ENCODE peak calls at places on chromosome X, in ten cellular contexts. Q, W, E, P, C, Z, A, I, N and O are unnamed samples.

GRCh38 chrX:24268786-24269185 is 45.1 kb downstream of the SUPT20HL2 start:
- DNase-seq in P (no peak), I (no peak), Z (no peak), W (no peak), A (no peak), N (no peak), Q (peak; percentile 7), E (no peak), C (no peak), O (no peak)

GRCh38 chrX:118872102-118872566 is 48.5 kb downstream of the ZCCHC12 start:
- DNase-seq in I (peak; percentile 81), N (no peak), E (no peak), Z (peak; percentile 68), W (no peak), Q (peak; percentile 77), P (peak; percentile 1), A (no peak), C (no peak), O (no peak)

GRCh38 chrX:108036298-108036973 is 8.4 kb upstream of the VSIG1 start:
- DNase-seq in N (peak; percentile 33), P (peak; percentile 7), W (peak; percentile 56), I (no peak), Q (peak; percentile 95), E (no peak), C (no peak), Z (no peak), A (no peak), O (peak; percentile 80)

GRCh38 chrX:13688384-13688771 is 550 bp upstream of the RAB9A start:
- DNase-seq in I (no peak), Z (no peak), E (no peak), P (no peak), Q (peak; percentile 13), W (no peak), A (no peak), C (no peak), N (no peak), O (no peak)

GRCh38 chrX:2614911-2615310 is 76.2 kb upstream of the CD99 start:
- DNase-seq in P (peak; percentile 88), Z (no peak), E (no peak), I (no peak), N (no peak), Q (peak; percentile 35), W (no peak), C (no peak), A (no peak), O (peak; percentile 88)

GRCh38 chrX:149453030-149453429 is 52.1 kb downstream of the IDS start:
- DNase-seq in I (no peak), Z (no peak), N (no peak), E (no peak), P (peak; percentile 25), A (no peak), W (peak; percentile 47), C (no peak), Q (peak; percentile 46), O (peak; percentile 64)

GRCh38 chrX:56764153-56764974 is 35.3 kb downstream of the NBDY start:
- DNase-seq in A (peak; percentile 37), E (peak; percentile 16), C (peak; percentile 60), I (peak; percentile 80), Q (peak; percentile 69), Z (no peak), P (peak; percentile 51), W (no peak), N (no peak), O (peak; percentile 38)

GRCh38 chrX:10176121-10177003 is 19.6 kb downstream of the CLCN4 start:
- DNase-seq in Q (no peak), A (no peak), P (no peak), Z (no peak), C (no peak), E (no peak), I (no peak), W (no peak), N (no peak), O (no peak)

GRCh38 chrX:153970398-153971123 is 1.1 kb downstream of the HCFC1 start:
- DNase-seq in A (no peak), C (peak; percentile 64), N (no peak), E (no peak), W (peak; percentile 72), P (peak; percentile 39), Z (peak; percentile 78), Q (peak; percentile 39), I (peak; percentile 73), O (peak; percentile 50)

GRCh38 chrX:67338262-67338661 is 205.6 kb upstream of the AR start:
- DNase-seq in C (no peak), E (no peak), P (no peak), I (no peak), Z (no peak), W (no peak), A (no peak), Q (no peak), N (no peak), O (no peak)

GRCh38 chrX:39518451-39519212 is 579.1 kb downstream of the BCOR start:
- DNase-seq in E (no peak), A (no peak), I (peak; percentile 61), W (no peak), P (no peak), C (no peak), Q (no peak), Z (peak; percentile 72), N (no peak), O (no peak)

GRCh38 chrX:19381326-19381725 is 37.6 kb downstream of the PDHA1 start:
- DNase-seq in E (no peak), P (no peak), I (no peak), W (no peak), C (no peak), N (no peak), Q (no peak), A (no peak), Z (no peak), O (no peak)

GRCh38 chrX:57652705-57653104 is 27.4 kb downstream of the NLRP2B start:
- DNase-seq in E (no peak), I (no peak), W (no peak), P (no peak), Z (no peak), Q (no peak), N (no peak), C (no peak), A (no peak), O (no peak)

GRCh38 chrX:47232803-47233332 is at the start of gene USP11:
- DNase-seq in E (peak; percentile 29), P (peak; percentile 15), W (peak; percentile 50), I (peak; percentile 64), A (peak; percentile 12), C (peak; percentile 79), Q (peak; percentile 17), N (no peak), Z (peak; percentile 74), O (peak; percentile 45)

GRCh38 chrX:30935985-30936384 is 46.9 kb upstream of the TAB3 start:
- DNase-seq in Q (peak; percentile 36), Z (no peak), P (peak; percentile 29), E (no peak), I (peak; percentile 48), W (no peak), C (peak; percentile 31), N (no peak), A (no peak), O (no peak)

GRCh38 chrX:13396887-13397286 is 77.0 kb upstream of the ATXN3L start:
- DNase-seq in P (peak; percentile 15), Q (peak; percentile 31), C (no peak), I (no peak), E (no peak), W (no peak), N (no peak), A (no peak), Z (no peak), O (peak; percentile 82)

GRCh38 chrX:153829799-153830631 is at the start of gene PDZD4:
- DNase-seq in E (no peak), C (no peak), P (no peak), Q (no peak), N (no peak), I (no peak), Z (no peak), A (no peak), W (no peak), O (no peak)

GRCh38 chrX:13252726-13253125 is 67.1 kb downstream of the ATXN3L start:
- DNase-seq in A (no peak), P (no peak), I (no peak), Z (no peak), C (no peak), W (no peak), E (no peak), Q (no peak), N (no peak), O (peak; percentile 12)

GRCh38 chrX:130636277-130636676 is 234.5 kb downstream of the RBMX2 start:
- DNase-seq in P (no peak), Q (no peak), I (no peak), Z (no peak), W (no peak), A (no peak), E (no peak), C (no peak), N (no peak), O (no peak)

GRCh38 chrX:148310402-148311200 is 189.8 kb upstream of the AFF2 start:
- DNase-seq in Z (no peak), C (no peak), E (peak; percentile 19), A (peak; percentile 6), W (no peak), P (no peak), I (no peak), Q (no peak), N (no peak), O (no peak)

GRCh38 chrX:54921427-54922021 is 900 bp downstream of the TRO start:
- DNase-seq in C (peak; percentile 81), I (peak; percentile 71), Q (no peak), W (peak; percentile 61), N (no peak), P (peak; percentile 56), Z (peak; percentile 77), E (peak; percentile 51), A (peak; percentile 58), O (peak; percentile 29)

GRCh38 chrX:71917621-71918341 is 7.1 kb downstream of the NHSL2 start:
- DNase-seq in N (no peak), I (no peak), W (no peak), E (no peak), Z (no peak), P (no peak), Q (peak; percentile 52), C (peak; percentile 47), A (no peak), O (peak; percentile 7)

GRCh38 chrX:42375080-42375479 is 402.9 kb downstream of the PPP1R2C start:
- DNase-seq in Z (no peak), P (no peak), E (no peak), Q (no peak), A (no peak), I (no peak), W (no peak), N (no peak), C (no peak), O (no peak)

GRCh38 chrX:31499120-31499519 is 427.3 kb upstream of the FTHL17 start:
- DNase-seq in A (no peak), Q (no peak), E (no peak), C (no peak), Z (no peak), P (peak; percentile 55), I (no peak), N (no peak), W (peak; percentile 26), O (peak; percentile 90)

GRCh38 chrX:19440713-19441112 is 74.6 kb downstream of the MAP3K15 start:
- DNase-seq in Q (peak; percentile 13), N (no peak), I (peak; percentile 77), A (no peak), Z (no peak), P (peak; percentile 7), E (no peak), C (no peak), W (no peak), O (peak; percentile 3)